ENCODE peak calls at places on chromosomes 4 and X, in five cellular contexts. E, Q, P, N and U are unnamed samples.

GRCh38 chr4:81635747-81636146 is 164.0 kb upstream of the RASGEF1B start:
- DNase-seq in Q (no peak), N (peak; percentile 15), P (no peak), E (peak; percentile 48), U (no peak)

GRCh38 chr4:156695163-156695562 is 276.4 kb downstream of the PDGFC start:
- DNase-seq in Q (no peak), N (no peak), P (no peak), E (no peak), U (no peak)

GRCh38 chrX:72297953-72298730 is 7.6 kb downstream of the CITED1 start:
- DNase-seq in P (no peak), N (no peak), E (no peak), Q (peak; percentile 41), U (no peak)

GRCh38 chr4:185660340-185660739 is 125.0 kb upstream of the PDLIM3 start:
- DNase-seq in P (no peak), N (no peak), E (no peak), Q (no peak), U (no peak)

GRCh38 chrX:21656587-21657317 is 1.4 kb downstream of the KLHL34 start:
- DNase-seq in Q (no peak), N (no peak), E (no peak), P (no peak), U (no peak)

GRCh38 chr4:3433138-3433869 is 8.5 kb upstream of the HGFAC start:
- DNase-seq in E (no peak), Q (no peak), P (no peak), N (no peak), U (no peak)

GRCh38 chr4:110046588-110047049 is 133.9 kb downstream of the EGF start:
- DNase-seq in N (no peak), E (no peak), P (no peak), Q (no peak), U (no peak)

GRCh38 chr4:8394125-8394524 is 46.4 kb downstream of the ACOX3 start:
- DNase-seq in P (peak; percentile 90), Q (peak; percentile 54), N (peak; percentile 79), E (peak; percentile 59), U (no peak)

GRCh38 chr4:41232406-41232805 is 18.1 kb upstream of the APBB2 start:
- DNase-seq in N (no peak), P (no peak), E (no peak), Q (no peak), U (no peak)

GRCh38 chr4:145186719-145187118 is 6.3 kb upstream of the OTUD4 start:
- DNase-seq in N (no peak), Q (no peak), P (no peak), E (no peak), U (no peak)

GRCh38 chr4:150217192-150217591 is 138.9 kb downstream of the DCLK2 start:
- DNase-seq in E (no peak), N (no peak), Q (peak; percentile 68), P (no peak), U (no peak)

GRCh38 chr4:143411527-143412480 is 75.1 kb downstream of the GAB1 start:
- DNase-seq in P (no peak), E (no peak), Q (peak; percentile 19), N (no peak), U (no peak)

GRCh38 chr4:104490096-104490769 is 4.5 kb downstream of the CXXC4 start:
- DNase-seq in N (peak; percentile 13), E (no peak), Q (peak; percentile 27), P (no peak), U (no peak)

GRCh38 chr4:173990126-173990878 is 293.2 kb downstream of the FBXO8 start:
- DNase-seq in N (no peak), E (no peak), Q (peak; percentile 75), P (no peak), U (peak; percentile 42)

GRCh38 chr4:174066806-174067205 is 216.7 kb downstream of the FBXO8 start:
- DNase-seq in E (no peak), P (no peak), N (no peak), Q (no peak), U (no peak)

GRCh38 chr4:153222162-153222789 is 18.0 kb downstream of the TRIM2 start:
- DNase-seq in E (peak; percentile 49), Q (peak; percentile 91), N (peak; percentile 62), P (peak; percentile 39), U (no peak)

GRCh38 chr4:46908148-46908547 is 897 bp downstream of the COX7B2 start:
- DNase-seq in P (no peak), E (no peak), N (no peak), Q (no peak), U (no peak)

GRCh38 chrX:41889317-41890025 is 33.9 kb downstream of the CASK start:
- DNase-seq in P (no peak), E (no peak), N (no peak), Q (no peak), U (no peak)

GRCh38 chr4:55854132-55854531 is 684 bp downstream of the EXOC1 start:
- DNase-seq in P (no peak), Q (no peak), N (no peak), E (no peak), U (no peak)

GRCh38 chrX:135308345-135308855 is 880 bp upstream of the ETDC start:
- DNase-seq in N (no peak), E (no peak), Q (no peak), P (no peak), U (no peak)

GRCh38 chr4:88177981-88178632 is 19.7 kb upstream of the ABCG2 start:
- DNase-seq in E (peak; percentile 18), Q (peak; percentile 67), P (no peak), N (peak; percentile 14), U (peak; percentile 85)

GRCh38 chr4:162853788-162854187 is 312.9 kb downstream of the NAF1 start:
- DNase-seq in N (no peak), Q (no peak), P (no peak), E (no peak), U (no peak)

GRCh38 chr4:81472249-81473085 is 760 bp upstream of the RASGEF1B start:
- DNase-seq in Q (peak; percentile 60), N (peak; percentile 35), E (peak; percentile 35), P (peak; percentile 30), U (no peak)

GRCh38 chr4:184824776-184825393 is 883 bp downstream of the ACSL1 start:
- DNase-seq in N (no peak), E (no peak), P (no peak), Q (no peak), U (no peak)

GRCh38 chr4:121146530-121146929 is 17.6 kb downstream of the TNIP3 start:
- DNase-seq in P (no peak), E (no peak), N (no peak), Q (no peak), U (no peak)

GRCh38 chr4:121147923-121148443 is 16.1 kb downstream of the TNIP3 start:
- DNase-seq in Q (no peak), P (no peak), N (no peak), E (no peak), U (no peak)

GRCh38 chr4:121144021-121144420 is 20.1 kb downstream of the TNIP3 start:
- DNase-seq in Q (no peak), N (no peak), P (no peak), E (no peak), U (no peak)

GRCh38 chr4:121143126-121143525 is 21.0 kb downstream of the TNIP3 start:
- DNase-seq in Q (no peak), N (no peak), P (no peak), E (no peak), U (no peak)

DNA sequence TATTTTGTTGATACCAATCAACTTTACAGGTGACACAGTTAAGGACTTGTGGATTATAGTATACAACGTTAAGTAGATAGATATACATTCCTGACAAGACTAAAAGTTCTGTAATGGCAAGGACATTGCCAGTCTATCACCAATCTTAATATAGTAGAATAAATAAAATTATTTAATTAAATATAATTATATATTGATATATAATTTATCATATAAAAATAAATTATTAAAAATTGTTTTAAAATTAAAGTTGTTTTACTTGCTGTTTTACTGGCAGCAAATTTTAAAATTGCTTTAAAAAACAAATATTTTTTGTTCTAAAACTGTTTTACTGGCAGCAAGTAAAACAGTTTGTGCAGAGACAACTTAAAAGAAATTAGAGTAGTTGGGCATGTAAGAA is 18.7 kb downstream of the TNIP3 start:
- DNase-seq in E (no peak), Q (no peak), N (no peak), P (no peak), U (no peak)
- H3K4me3 ChIP-seq in E (no peak overlapping the region), Q (no peak overlapping the region), N (no peak overlapping the region), P (no peak overlapping the region), U (no peak overlapping the region)

GRCh38 chrX:47958943-47959342 is 44.8 kb downstream of the ZNF182 start:
- DNase-seq in P (no peak), N (no peak), E (no peak), Q (no peak), U (peak; percentile 8)

GRCh38 chrX:47956016-47956415 is 47.8 kb downstream of the ZNF182 start:
- DNase-seq in Q (no peak), N (no peak), P (no peak), E (no peak), U (no peak)

GRCh38 chrX:47960400-47960799 is 43.4 kb downstream of the ZNF182 start:
- DNase-seq in N (no peak), Q (no peak), P (no peak), E (no peak), U (no peak)
- H3K4me3 ChIP-seq in N (no peak overlapping the region), Q (no peak overlapping the region), P (no peak overlapping the region), E (no peak overlapping the region), U (no peak overlapping the region)

DNA sequence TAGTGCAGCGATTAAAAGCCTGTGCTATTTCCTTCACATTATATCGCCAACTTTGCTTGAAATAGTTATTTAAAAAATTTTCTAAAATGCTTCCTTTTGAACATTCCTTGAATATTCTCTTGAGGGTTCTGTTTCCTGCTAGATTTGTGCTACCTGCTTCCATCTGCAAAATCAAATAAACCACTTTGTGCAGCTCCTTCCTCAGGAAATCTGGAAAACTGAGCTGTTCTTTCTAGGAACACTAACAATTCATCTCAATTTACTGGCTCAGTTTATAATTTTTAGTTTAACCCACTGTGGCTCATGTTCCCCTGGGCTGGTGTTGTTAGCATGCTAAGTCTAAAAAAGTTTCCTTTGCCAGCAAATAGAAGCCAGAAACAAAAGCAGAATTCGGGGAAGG is 88.1 kb upstream of the LCORL start:
- DNase-seq in N (no peak), Q (no peak), E (no peak), P (no peak), U (no peak)
- H3K4me3 ChIP-seq in N (no peak overlapping the region), Q (no peak overlapping the region), E (no peak overlapping the region), P (no peak overlapping the region), U (no peak overlapping the region)

GRCh38 chrX:7117587-7117986 is 29.9 kb upstream of the STS start:
- DNase-seq in N (no peak), P (no peak), E (no peak), Q (no peak), U (no peak)
- H3K4me3 ChIP-seq in N (no peak overlapping the region), P (no peak overlapping the region), E (no peak overlapping the region), Q (no peak overlapping the region), U (no peak overlapping the region)

GRCh38 chrX:101057095-101057714 is 5.3 kb upstream of the TRMT2B start:
- DNase-seq in N (no peak), E (no peak), Q (no peak), P (no peak), U (no peak)

GRCh38 chrX:101051153-101051548 is 760 bp downstream of the TRMT2B start:
- DNase-seq in E (no peak), N (no peak), Q (no peak), P (no peak), U (no peak)

GRCh38 chrX:101051549-101052302 is at the start of gene TRMT2B:
- DNase-seq in P (peak; percentile 79), E (peak; percentile 63), N (peak; percentile 69), Q (peak; percentile 77), U (peak; percentile 62)
- H3K4me3 ChIP-seq in P (peak within 1 kb of the TSS; percentile 76), E (peak within 1 kb of the TSS; percentile 39), N (peak within 1 kb of the TSS; percentile 55), Q (peak within 1 kb of the TSS; percentile 52), U (peak within 1 kb of the TSS; percentile 67)